ENCODE peak calls at places on chromosome 3, in seven cellular contexts. A is colonic mucosa, O is uterus, C is RWPE1, G is kidney, Z is A549, K is progenitor cell of endocrine pancreas. S is an unnamed sample.

GRCh38 chr3:127304121-127304744 is 16.4 kb upstream of the PRR20G start:
- DNase-seq in A (peak; percentile 94), O (no peak), C (peak; percentile 63), G (peak; percentile 71), Z (peak; percentile 35), K (no peak), S (no peak)

GRCh38 chr3:112681822-112682325 is 40.9 kb upstream of the CCDC80 start:
- DNase-seq in A (no peak), O (no peak), C (no peak), G (no peak), Z (no peak), K (no peak), S (no peak)

GRCh38 chr3:149247025-149247710 is 25.5 kb upstream of the CP start:
- DNase-seq in A (no peak), O (peak; percentile 53), C (peak; percentile 36), G (no peak), Z (peak; percentile 36), K (no peak), S (no peak)

GRCh38 chr3:53806182-53807116 is 39.8 kb downstream of the CHDH start:
- DNase-seq in A (peak; percentile 72), O (no peak), C (no peak), G (no peak), Z (peak; percentile 17), K (no peak), S (no peak)

GRCh38 chr3:186287723-186288122 is 74.3 kb downstream of the DGKG start:
- DNase-seq in A (no peak), O (no peak), C (no peak), G (no peak), Z (no peak), K (no peak), S (no peak)

GRCh38 chr3:123026551-123027291 is 842 bp downstream of the SEMA5B start:
- DNase-seq in A (peak; percentile 31), O (peak; percentile 23), C (no peak), G (peak; percentile 81), Z (peak; percentile 12), K (peak; percentile 20), S (no peak)

GRCh38 chr3:21826416-21826815 is 75.4 kb upstream of the ZNF385D start:
- DNase-seq in A (no peak), O (no peak), C (no peak), G (no peak), Z (no peak), K (no peak), S (no peak)

GRCh38 chr3:2727566-2728318 is 382.4 kb downstream of the IL5RA start:
- DNase-seq in A (no peak), O (no peak), C (no peak), G (no peak), Z (no peak), K (no peak), S (no peak)

GRCh38 chr3:139532996-139533395 is 6.5 kb downstream of the RBP1 start:
- DNase-seq in A (no peak), O (no peak), C (no peak), G (no peak), Z (no peak), K (no peak), S (no peak)

GRCh38 chr3:186896875-186897274 is 33.5 kb upstream of the ST6GAL1 start:
- DNase-seq in A (no peak), O (no peak), C (no peak), G (no peak), Z (no peak), K (no peak), S (no peak)

GRCh38 chr3:72185549-72186484 is 400.9 kb upstream of the PROK2 start:
- DNase-seq in A (no peak), O (no peak), C (peak; percentile 61), G (no peak), Z (peak; percentile 7), K (no peak), S (peak; percentile 33)

GRCh38 chr3:72186485-72186864 is 401.5 kb upstream of the PROK2 start:
- DNase-seq in A (no peak), O (no peak), C (peak; percentile 8), G (no peak), Z (no peak), K (no peak), S (no peak)

GRCh38 chr3:72190050-72190449 is 405.1 kb upstream of the PROK2 start:
- DNase-seq in A (no peak), O (no peak), C (no peak), G (no peak), Z (no peak), K (no peak), S (no peak)

GRCh38 chr3:72189344-72189743 is 404.4 kb upstream of the PROK2 start:
- DNase-seq in A (no peak), O (no peak), C (no peak), G (no peak), Z (no peak), K (no peak), S (no peak)

GRCh38 chr3:72187131-72187530 is 402.2 kb upstream of the PROK2 start:
- DNase-seq in A (no peak), O (no peak), C (no peak), G (no peak), Z (peak; percentile 17), K (no peak), S (no peak)
- TF ChIP-seq CTCF in A (no peak), O (no peak), C (no peak), G (no peak), Z (no peak), K (no peak), S (no peak)

GRCh38 chr3:33803252-33803651 is 4.8 kb downstream of the PDCD6IP start:
- DNase-seq in A (no peak), O (no peak), C (no peak), G (no peak), Z (no peak), K (no peak), S (no peak)

GRCh38 chr3:33799202-33799551 is 747 bp downstream of the PDCD6IP start:
- DNase-seq in A (no peak), O (no peak), C (no peak), G (no peak), Z (no peak), K (no peak), S (no peak)

GRCh38 chr3:33796137-33796536 is 2.3 kb upstream of the PDCD6IP start:
- DNase-seq in A (no peak), O (no peak), C (no peak), G (no peak), Z (no peak), K (no peak), S (no peak)

GRCh38 chr3:33798113-33798417 is 365 bp upstream of the PDCD6IP start:
- DNase-seq in A (no peak), O (no peak), C (no peak), G (peak; percentile 68), Z (no peak), K (no peak), S (no peak)

DNA sequence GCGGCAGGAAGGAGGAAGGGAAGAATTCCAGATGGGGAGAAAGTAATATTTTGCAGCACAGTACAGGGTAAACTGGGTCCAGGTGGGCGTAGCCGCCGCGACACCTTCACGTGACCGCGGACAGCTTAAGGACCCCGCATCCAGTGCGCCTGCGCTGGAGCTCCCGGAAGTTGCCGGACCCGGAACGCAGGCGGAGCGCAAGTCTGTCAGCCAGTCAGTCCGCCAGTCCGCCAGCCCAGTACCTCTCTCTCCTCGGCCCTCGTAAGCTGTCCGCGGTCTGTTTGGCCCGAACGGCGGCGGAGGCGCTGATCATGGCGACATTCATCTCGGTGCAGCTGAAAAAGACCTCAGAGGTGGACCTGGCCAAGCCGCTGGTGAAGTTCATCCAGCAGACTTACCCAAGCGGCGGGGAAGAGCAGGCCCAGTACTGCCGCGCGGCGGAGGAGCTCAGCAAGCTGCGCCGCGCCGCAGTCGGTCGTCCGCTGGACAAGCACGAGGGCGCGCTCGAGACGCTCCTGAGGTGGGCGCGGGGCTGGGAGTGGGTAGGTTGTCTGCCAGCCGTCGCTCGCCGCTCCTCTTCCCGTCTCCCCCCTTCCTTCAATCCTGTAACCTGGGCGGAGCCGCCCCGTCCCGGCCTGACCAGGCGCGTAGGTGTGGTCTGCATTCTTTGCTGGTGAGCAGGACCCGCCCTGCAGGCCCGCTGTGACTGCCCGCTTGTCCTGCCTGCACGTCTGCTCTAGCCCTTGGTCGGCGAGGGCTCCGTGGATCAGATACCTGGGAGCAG is at the start of gene PDCD6IP:
- DNase-seq in A (peak; percentile 94), O (peak; percentile 87), C (peak; percentile 91), G (peak; percentile 98), Z (peak; percentile 95), K (peak; percentile 82), S (peak; percentile 67)
- TF ChIP-seq CTCF in A (no peak), O (peak; percentile 14), C (no peak), G (no peak), Z (no peak), K (peak; percentile 17), S (peak; percentile 27)

DNA sequence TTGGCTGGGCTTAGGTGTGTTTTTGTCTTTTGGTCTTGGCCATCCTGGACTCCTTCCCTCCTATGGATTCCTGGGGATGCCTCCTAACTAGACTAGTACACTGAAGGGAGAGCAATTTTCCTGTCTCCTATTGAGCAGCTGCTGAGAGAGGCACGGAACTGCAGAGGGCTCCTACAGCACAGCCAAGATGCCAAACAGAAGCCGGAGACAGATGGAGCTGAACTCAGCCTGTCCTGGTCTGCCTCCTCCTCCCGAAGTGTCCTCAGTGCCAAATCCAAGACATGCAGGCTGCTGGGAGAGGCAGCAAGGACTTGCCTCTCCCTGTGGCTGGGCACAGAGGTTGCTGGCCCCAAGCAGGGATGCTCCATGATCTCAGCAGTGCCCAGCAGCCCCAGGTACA is 256.6 kb upstream of the PROK2 start:
- DNase-seq in A (no peak), O (peak; percentile 37), C (no peak), G (no peak), Z (no peak), K (no peak), S (no peak)
- TF ChIP-seq CTCF in A (no peak), O (no peak), C (no peak), G (no peak), Z (no peak), K (no peak), S (no peak)

GRCh38 chr3:44117239-44117638 is 124.4 kb upstream of the TOPAZ1 start:
- DNase-seq in A (no peak), O (no peak), C (peak; percentile 19), G (no peak), Z (no peak), K (no peak), S (no peak)
- TF ChIP-seq CTCF in A (no peak), O (no peak), C (no peak), G (no peak), Z (no peak), K (no peak), S (no peak)

GRCh38 chr3:98188553-98188952 is 22.1 kb downstream of the OR5H15 start:
- DNase-seq in A (no peak), O (no peak), C (peak; percentile 9), G (no peak), Z (peak; percentile 7), K (no peak), S (no peak)

GRCh38 chr3:98182196-98182595 is 15.7 kb downstream of the OR5H15 start:
- DNase-seq in A (no peak), O (no peak), C (no peak), G (no peak), Z (no peak), K (no peak), S (no peak)

GRCh38 chr3:98180311-98180710 is 13.8 kb downstream of the OR5H15 start:
- DNase-seq in A (no peak), O (no peak), C (no peak), G (no peak), Z (no peak), K (no peak), S (no peak)

DNA sequence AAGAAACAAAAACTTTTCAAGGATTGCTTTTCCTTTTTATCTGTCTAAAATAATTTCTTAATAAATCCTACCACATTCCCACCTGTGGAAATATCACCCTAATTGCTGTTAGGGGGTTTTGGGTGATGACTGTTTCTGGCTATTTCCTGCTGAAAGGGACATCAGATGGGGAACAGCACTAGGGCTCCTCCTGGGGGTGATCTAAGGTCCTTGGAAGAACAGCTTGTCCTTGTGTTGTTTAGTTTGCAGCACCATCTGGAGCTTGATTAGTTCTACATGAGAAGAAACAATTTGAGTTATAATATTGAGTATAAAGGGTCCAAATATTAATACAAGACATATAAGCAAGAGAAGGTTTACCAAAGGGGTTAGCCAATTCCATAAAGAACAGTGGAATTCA is 18.7 kb downstream of the OR5H15 start:
- DNase-seq in A (no peak), O (no peak), C (peak; percentile 2), G (no peak), Z (peak; percentile 2), K (no peak), S (no peak)
- TF ChIP-seq CTCF in A (no peak), O (no peak), C (no peak), G (no peak), Z (no peak), K (peak; percentile 22), S (no peak)